ENCODE peak calls at places on chromosomes 6 and 20, in four cellular contexts. U is ovary, K is A549, I is esophagus muscularis mucosa. V is an unnamed sample.

GRCh38 chr6:44606506-44606905 is 219.0 kb downstream of the CDC5L start:
- DNase-seq in U (no peak), K (no peak), I (no peak), V (peak; percentile 85)

GRCh38 chr6:30960907-30961673 is 20.3 kb downstream of the MUCL3 start:
- DNase-seq in U (no peak), K (no peak), I (no peak), V (no peak)

GRCh38 chr6:134599079-134599478 is 281.2 kb upstream of the SGK1 start:
- DNase-seq in U (no peak), K (no peak), I (no peak), V (no peak)

GRCh38 chr20:31566658-31567379 is 38.3 kb upstream of the ID1 start:
- DNase-seq in U (no peak), K (no peak), I (no peak), V (no peak)

GRCh38 chr6:139124887-139125672 is 9.8 kb upstream of the HECA start:
- DNase-seq in U (peak; percentile 41), K (peak; percentile 9), I (no peak), V (peak; percentile 75)

GRCh38 chr20:40797425-40797824 is 108.4 kb upstream of the MAFB start:
- DNase-seq in U (no peak), K (peak; percentile 13), I (no peak), V (no peak)

GRCh38 chr6:81876977-81877376 is 124.5 kb upstream of the TENT5A start:
- DNase-seq in U (no peak), K (no peak), I (no peak), V (no peak)

GRCh38 chr20:32168184-32168910 is 39.2 kb downstream of the PLAGL2 start:
- DNase-seq in U (no peak), K (no peak), I (no peak), V (no peak)

GRCh38 chr6:6885521-6886088 is 222.2 kb upstream of the RREB1 start:
- DNase-seq in U (no peak), K (no peak), I (no peak), V (no peak)

GRCh38 chr20:53660947-53661381 is 67.3 kb upstream of the ZNF217 start:
- DNase-seq in U (peak; percentile 19), K (no peak), I (no peak), V (no peak)

GRCh38 chr6:33380272-33380981 is 11.2 kb upstream of the KIFC1 start:
- DNase-seq in U (no peak), K (no peak), I (no peak), V (no peak)

GRCh38 chr20:61926796-61927192 is 138.9 kb downstream of the TAF4 start:
- DNase-seq in U (no peak), K (no peak), I (no peak), V (no peak)

GRCh38 chr6:170286246-170286933 is 4.5 kb downstream of the DLL1 start:
- DNase-seq in U (no peak), K (no peak), I (no peak), V (no peak)

GRCh38 chr6:106620931-106621672 is 8.2 kb downstream of the RTN4IP1 start:
- DNase-seq in U (no peak), K (no peak), I (no peak), V (no peak)

GRCh38 chr6:165961236-165961751 is 206.4 kb downstream of the TBXT start:
- DNase-seq in U (no peak), K (no peak), I (no peak), V (no peak)

GRCh38 chr20:58645277-58645968 is 5.7 kb upstream of the STX16 start:
- DNase-seq in U (peak; percentile 51), K (no peak), I (no peak), V (no peak)

GRCh38 chr6:18101271-18101670 is 21.2 kb downstream of the NHLRC1 start:
- DNase-seq in U (no peak), K (no peak), I (no peak), V (no peak)

GRCh38 chr6:11771473-11772048 is 7.0 kb downstream of the ADTRP start:
- DNase-seq in U (no peak), K (no peak), I (no peak), V (no peak)

DNA sequence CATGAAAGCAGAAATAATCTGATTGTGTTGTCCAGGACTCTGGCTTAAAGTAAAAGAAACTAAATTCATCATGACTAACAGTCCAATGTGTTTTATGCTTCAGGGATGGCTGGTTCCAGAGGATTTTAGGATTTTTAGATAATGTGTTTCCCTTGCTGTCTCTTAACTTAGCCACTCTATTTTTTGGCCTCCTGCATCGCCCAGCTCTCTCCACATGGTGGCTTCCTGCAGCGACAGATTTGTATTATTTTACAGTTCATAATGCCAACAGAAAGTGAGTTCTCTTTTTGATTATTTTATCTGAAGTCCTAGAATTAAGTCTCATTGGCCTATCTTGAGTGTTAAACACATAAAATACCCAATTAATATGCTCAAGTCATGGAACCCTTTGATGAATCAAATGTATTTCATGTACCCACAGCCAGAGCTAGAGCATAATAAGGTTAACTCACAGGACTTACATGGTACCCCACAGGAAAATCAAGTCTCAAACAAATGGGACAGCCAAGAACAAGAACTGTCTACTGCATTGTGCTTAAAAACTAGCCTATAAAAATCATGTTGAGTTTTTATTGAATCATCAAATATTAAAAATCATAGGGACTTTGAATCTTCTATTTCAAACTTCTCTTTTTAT is 582.5 kb downstream of the DOK5 start:
- DNase-seq in U (no peak), K (no peak), I (no peak), V (no peak)
- TF ChIP-seq CTCF in U (no peak), K (no peak), I (no peak), V (no peak)

GRCh38 chr20:49680475-49680874 is 33.2 kb downstream of the B4GALT5 start:
- DNase-seq in U (no peak), K (no peak), I (no peak), V (no peak)

GRCh38 chr20:49674383-49675352 is 39.0 kb downstream of the B4GALT5 start:
- DNase-seq in U (no peak), K (peak; percentile 85), I (no peak), V (no peak)

GRCh38 chr20:49676581-49677291 is 36.9 kb downstream of the B4GALT5 start:
- DNase-seq in U (no peak), K (peak; percentile 66), I (no peak), V (no peak)

GRCh38 chr20:49675368-49676151 is 38.1 kb downstream of the B4GALT5 start:
- DNase-seq in U (no peak), K (peak; percentile 41), I (no peak), V (no peak)

DNA sequence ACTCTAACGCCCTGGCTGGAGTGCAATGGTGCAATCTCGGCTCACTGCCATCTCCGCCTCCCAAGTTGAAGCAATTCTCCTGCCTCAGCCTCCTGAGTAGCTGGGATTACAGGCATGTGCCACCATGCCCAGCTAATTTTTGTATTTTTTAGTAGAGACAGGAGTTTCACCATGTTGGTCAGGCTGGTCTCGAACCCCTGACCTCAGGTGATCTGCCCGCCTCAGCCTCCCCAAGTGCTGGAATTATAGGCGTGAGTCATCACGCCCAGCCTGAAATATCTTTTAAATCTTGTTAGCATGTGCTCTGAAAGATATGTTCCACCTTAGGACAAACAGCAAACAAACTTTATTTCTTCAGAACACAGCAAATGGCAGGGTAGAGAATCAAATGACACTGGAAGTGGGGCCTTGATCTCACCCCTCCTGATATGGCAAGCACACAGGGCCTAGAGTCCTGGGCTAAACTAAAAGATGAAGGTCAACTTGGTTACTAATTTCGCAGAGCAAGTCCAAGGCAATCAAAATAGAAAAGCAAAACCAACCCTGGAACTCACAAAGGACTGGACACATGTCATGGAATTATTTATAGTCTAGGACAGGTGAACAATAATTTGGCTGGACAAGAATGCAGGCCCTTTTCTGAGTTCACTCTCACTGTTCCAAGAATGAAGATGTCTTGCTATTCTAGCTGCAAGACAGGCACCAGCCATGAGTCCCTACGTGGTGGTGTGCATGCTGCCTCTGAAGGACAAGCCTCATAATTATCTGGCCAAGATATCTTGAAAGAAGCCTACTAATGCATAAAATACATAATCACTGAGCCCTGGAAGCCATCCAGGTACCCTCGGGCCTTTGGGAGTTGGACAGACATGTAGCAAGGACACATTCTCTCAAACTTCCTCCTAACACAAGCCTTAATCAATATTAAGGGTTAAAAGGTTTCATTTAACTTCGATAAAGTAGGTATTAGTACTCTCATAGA is 35.6 kb downstream of the B4GALT5 start:
- DNase-seq in U (no peak), K (no peak), I (no peak), V (no peak)
- TF ChIP-seq EP300 in U (no peak), K (no peak), I (no peak), V (no peak)

GRCh38 chr6:147448212-147448611 is 60.3 kb upstream of the SAMD5 start:
- DNase-seq in U (no peak), K (no peak), I (no peak), V (no peak)
- TF ChIP-seq CTCF in U (no peak), K (no peak), I (no peak), V (no peak)

GRCh38 chr6:10313799-10314162 is 101.1 kb downstream of the TFAP2A start:
- DNase-seq in U (no peak), K (no peak), I (no peak), V (no peak)

GRCh38 chr6:10314163-10314955 is 100.5 kb downstream of the TFAP2A start:
- DNase-seq in U (no peak), K (no peak), I (no peak), V (no peak)

GRCh38 chr6:10315034-10315433 is 99.8 kb downstream of the TFAP2A start:
- DNase-seq in U (no peak), K (no peak), I (no peak), V (no peak)

GRCh38 chr6:10315631-10316145 is 99.2 kb downstream of the TFAP2A start:
- DNase-seq in U (no peak), K (no peak), I (no peak), V (no peak)

GRCh38 chr6:10316327-10316726 is 98.5 kb downstream of the TFAP2A start:
- DNase-seq in U (no peak), K (no peak), I (no peak), V (no peak)
- TF ChIP-seq EP300 in U (no peak), K (no peak), I (no peak), V (no peak)

GRCh38 chr20:22974354-22974753 is 60.8 kb upstream of the SSTR4 start:
- DNase-seq in U (no peak), K (no peak), I (no peak), V (no peak)
- TF ChIP-seq CTCF in U (no peak), K (peak; percentile 40), I (no peak), V (no peak)

GRCh38 chr20:23586735-23587525 is 18.6 kb upstream of the CST9L start:
- DNase-seq in U (no peak), K (no peak), I (peak; percentile 53), V (peak; percentile 47)
- TF ChIP-seq EP300 in U (no peak), K (no peak), I (no peak), V (no peak)